ENCODE peak calls at places on chromosomes 2 and 18, in four cellular contexts. K, W, Q and G are unnamed samples.

GRCh38 chr18:79460445-79461300 is 64.9 kb downstream of the NFATC1 start:
- DNase-seq in W (no peak), K (no peak), Q (no peak), G (no peak)

GRCh38 chr2:47778698-47779415 is 4.1 kb upstream of the MSH6 start:
- DNase-seq in Q (no peak), W (no peak), K (no peak), G (no peak)

GRCh38 chr2:85393836-85394235 is 16.3 kb downstream of the CAPG start:
- DNase-seq in Q (peak; percentile 41), W (no peak), K (no peak), G (no peak)

GRCh38 chr2:105541189-105542050 is 142.6 kb upstream of the FHL2 start:
- DNase-seq in W (no peak), Q (no peak), K (peak; percentile 36), G (no peak)

GRCh38 chr2:12330916-12331315 is 385.8 kb upstream of the TRIB2 start:
- DNase-seq in W (no peak), Q (peak; percentile 74), K (peak; percentile 44), G (no peak)

GRCh38 chr2:234425923-234426603 is 70.8 kb downstream of the ARL4C start:
- DNase-seq in Q (no peak), K (no peak), W (no peak), G (no peak)

GRCh38 chr2:86613515-86613914 is 10.2 kb downstream of the RNF103 start:
- DNase-seq in K (no peak), W (no peak), Q (no peak), G (no peak)

GRCh38 chr2:191935247-191935646 is 88.4 kb upstream of the CAVIN2 start:
- DNase-seq in W (no peak), Q (no peak), K (no peak), G (no peak)

GRCh38 chr2:223692227-223692947 is 90.2 kb upstream of the SCG2 start:
- DNase-seq in K (peak; percentile 71), Q (peak; percentile 48), W (peak; percentile 21), G (peak; percentile 61)

GRCh38 chr2:158464426-158465281 is 7.9 kb downstream of the PKP4 start:
- DNase-seq in W (peak; percentile 34), Q (peak; percentile 17), K (no peak), G (no peak)